ENCODE peak calls at places on chromosomes 5 and 9, in seven cellular contexts. V is foreskin fibroblast, T is 8988T, W is SJSA1, N is NCI-H1417, H is DMS79 treated with DMSO at 0.1 percent for 48 hours, F is AG08395. S is an unnamed sample.

GRCh38 chr5:168086736-168087135 is 204.7 kb upstream of the WWC1 start:
- DNase-seq in F (no peak), N (no peak), W (no peak), T (no peak), H (no peak), V (no peak), S (no peak)

GRCh38 chr5:10567181-10567591 is 3.3 kb downstream of the ANKRD33B start:
- DNase-seq in V (no peak), F (no peak), W (peak), T (no peak), N (no peak), H (no peak), S (no peak)

GRCh38 chr9:98701576-98701975 is 7.2 kb downstream of the GABBR2 start:
- DNase-seq in T (no peak), F (no peak), N (no peak), W (no peak), H (no peak), V (no peak), S (no peak)

GRCh38 chr5:73948720-73949119 is 322.7 kb downstream of the ARHGEF28 start:
- DNase-seq in T (no peak), V (peak), H (peak), F (peak), W (peak), N (no peak), S (no peak)

GRCh38 chr5:72300590-72301339 is 19.3 kb downstream of the MRPS27 start:
- DNase-seq in H (no peak), F (no peak), W (no peak), N (no peak), V (peak), T (no peak), S (no peak)

GRCh38 chr5:180180846-180181245 is 28.2 kb downstream of the RASGEF1C start:
- DNase-seq in V (no peak), H (no peak), T (no peak), F (no peak), N (no peak), W (no peak), S (no peak)

GRCh38 chr5:132257131-132258101 is at the start of gene PDLIM4:
- DNase-seq in V (no peak), N (no peak), F (peak), W (peak), H (peak), T (no peak), S (no peak)

GRCh38 chr9:127210851-127211730 is 53.5 kb upstream of the GARNL3 start:
- DNase-seq in V (no peak), H (no peak), N (no peak), F (no peak), W (no peak), T (no peak), S (no peak)

GRCh38 chr9:696332-697090 is 145.0 kb upstream of the DMRT1 start:
- DNase-seq in W (peak), H (no peak), T (no peak), F (peak), N (no peak), V (peak), S (peak)

GRCh38 chr5:170151105-170151831 is 45.6 kb downstream of the FOXI1 start:
- DNase-seq in H (no peak), V (peak), T (peak), N (no peak), F (peak), W (peak), S (peak)

GRCh38 chr5:556909-557441 is 32.7 kb upstream of the SLC9A3 start:
- DNase-seq in T (no peak), F (no peak), V (no peak), N (no peak), H (no peak), W (no peak), S (no peak)

GRCh38 chr5:142118421-142118686 is 9.8 kb downstream of the NDFIP1 start:
- DNase-seq in F (no peak), V (no peak), H (no peak), W (no peak), T (no peak), N (no peak), S (no peak)

GRCh38 chr5:100838048-100838473 is 65.0 kb downstream of the ST8SIA4 start:
- DNase-seq in F (no peak), T (no peak), N (no peak), V (no peak), H (no peak), W (no peak), S (no peak)

GRCh38 chr5:179241764-179242370 is 103.4 kb downstream of the ADAMTS2 start:
- DNase-seq in W (no peak), V (no peak), H (no peak), N (no peak), F (no peak), T (no peak), S (no peak)

GRCh38 chr5:151107738-151108520 is 27.1 kb upstream of the TNIP1 start:
- DNase-seq in F (peak), W (no peak), N (no peak), H (no peak), V (peak), T (no peak), S (no peak)

GRCh38 chr5:164501344-164501743 is 995.9 kb downstream of the MAT2B start:
- DNase-seq in N (no peak), T (no peak), W (no peak), H (no peak), F (no peak), V (no peak), S (no peak)

GRCh38 chr9:32955655-32956478 is 45.6 kb downstream of the APTX start:
- DNase-seq in V (peak), F (no peak), T (no peak), N (no peak), H (no peak), W (no peak), S (no peak)